ENCODE peak calls at places on chromosomes 12 and 14, in seven cellular contexts. Q, P, J, W, N, F and L are unnamed samples.
A peak's percentile ranks its signal among the peaks of the same experiment; 100 is the strongest.

GRCh38 chr14:41817626-41818025 is 210.9 kb downstream of the LRFN5 start:
- DNase-seq in W (no peak), J (no peak), F (no peak), N (peak; percentile 1), Q (no peak), P (no peak), L (no peak)

GRCh38 chr12:18470251-18470650 is 208.9 kb downstream of the PIK3C2G start:
- DNase-seq in J (peak; percentile 69), Q (no peak), W (no peak), N (no peak), P (no peak), F (no peak), L (no peak)

GRCh38 chr12:76588881-76589565 is 29.5 kb upstream of the OSBPL8 start:
- DNase-seq in F (no peak), Q (no peak), P (no peak), N (peak; percentile 17), W (no peak), J (no peak), L (no peak)

GRCh38 chr14:45133683-45134050 is 614 bp downstream of the FKBP3 start:
- DNase-seq in P (no peak), Q (no peak), N (no peak), F (no peak), J (peak; percentile 14), W (peak; percentile 4), L (no peak)

GRCh38 chr12:101592931-101593330 is 1.8 kb upstream of the MYBPC1 start:
- DNase-seq in P (no peak), Q (no peak), F (no peak), W (no peak), N (no peak), J (no peak), L (no peak)

GRCh38 chr12:101823891-101824290 is 6.9 kb downstream of the GNPTAB start:
- DNase-seq in P (no peak), J (peak; percentile 32), W (peak; percentile 87), Q (peak; percentile 49), F (peak; percentile 60), N (peak; percentile 7), L (peak; percentile 87)

GRCh38 chr12:42960087-42960527 is 370.6 kb upstream of the PRICKLE1 start:
- DNase-seq in F (no peak), W (no peak), P (no peak), J (no peak), Q (no peak), N (no peak), L (no peak)

GRCh38 chr12:38775457-38775856 is 129.9 kb downstream of the CPNE8 start:
- DNase-seq in J (no peak), F (no peak), N (no peak), Q (no peak), P (no peak), W (no peak), L (no peak)

GRCh38 chr14:50740858-50741257 is 72.8 kb upstream of the SAV1 start:
- DNase-seq in F (no peak), P (no peak), N (no peak), Q (no peak), W (no peak), J (no peak), L (no peak)

GRCh38 chr12:67728296-67728666 is 79.7 kb downstream of the DYRK2 start:
- DNase-seq in Q (no peak), F (no peak), W (no peak), P (no peak), N (no peak), J (no peak), L (no peak)

GRCh38 chr12:581321-581720 is 81.9 kb downstream of the NINJ2 start:
- DNase-seq in F (no peak), J (no peak), P (no peak), N (no peak), W (no peak), Q (no peak), L (no peak)

GRCh38 chr12:121711925-121712461 is 559 bp upstream of the TMEM120B start:
- DNase-seq in N (no peak), F (peak; percentile 77), J (peak; percentile 98), P (no peak), W (peak; percentile 38), Q (peak; percentile 56), L (peak; percentile 48)

GRCh38 chr14:95237121-95237876 is 80.0 kb upstream of the DICER1 start:
- DNase-seq in Q (peak; percentile 67), F (peak; percentile 82), P (no peak), W (no peak), J (no peak), N (no peak), L (no peak)

GRCh38 chr14:87131879-87132278 is 861.1 kb downstream of the GALC start:
- DNase-seq in W (no peak), Q (no peak), F (no peak), P (no peak), N (no peak), J (peak; percentile 45), L (no peak)

GRCh38 chr14:49586673-49587460 is 687 bp upstream of the RPS29 start:
- DNase-seq in F (no peak), J (peak; percentile 76), N (peak; percentile 91), W (peak; percentile 86), Q (peak; percentile 40), P (peak; percentile 40), L (peak; percentile 80)

GRCh38 chr14:91935621-91936020 is 11.9 kb downstream of the FBLN5 start:
- DNase-seq in P (no peak), N (no peak), F (no peak), W (no peak), J (no peak), Q (no peak), L (no peak)

GRCh38 chr14:60775296-60775695 is 40.7 kb downstream of the MNAT1 start:
- DNase-seq in Q (no peak), N (peak; percentile 19), W (no peak), P (no peak), J (no peak), F (no peak), L (no peak)

GRCh38 chr12:76704693-76705092 is 59.2 kb upstream of the ZDHHC17 start:
- DNase-seq in P (no peak), W (no peak), Q (no peak), J (no peak), F (no peak), N (no peak), L (no peak)

GRCh38 chr12:90024261-90024660 is 315.6 kb upstream of the ATP2B1 start:
- DNase-seq in F (no peak), Q (no peak), P (no peak), N (no peak), W (no peak), J (no peak), L (no peak)

GRCh38 chr12:34396861-34397590 is 374.7 kb downstream of the ALG10 start:
- DNase-seq in N (no peak), Q (no peak), J (no peak), P (peak; percentile 5), F (peak; percentile 22), W (no peak), L (no peak)

DNA sequence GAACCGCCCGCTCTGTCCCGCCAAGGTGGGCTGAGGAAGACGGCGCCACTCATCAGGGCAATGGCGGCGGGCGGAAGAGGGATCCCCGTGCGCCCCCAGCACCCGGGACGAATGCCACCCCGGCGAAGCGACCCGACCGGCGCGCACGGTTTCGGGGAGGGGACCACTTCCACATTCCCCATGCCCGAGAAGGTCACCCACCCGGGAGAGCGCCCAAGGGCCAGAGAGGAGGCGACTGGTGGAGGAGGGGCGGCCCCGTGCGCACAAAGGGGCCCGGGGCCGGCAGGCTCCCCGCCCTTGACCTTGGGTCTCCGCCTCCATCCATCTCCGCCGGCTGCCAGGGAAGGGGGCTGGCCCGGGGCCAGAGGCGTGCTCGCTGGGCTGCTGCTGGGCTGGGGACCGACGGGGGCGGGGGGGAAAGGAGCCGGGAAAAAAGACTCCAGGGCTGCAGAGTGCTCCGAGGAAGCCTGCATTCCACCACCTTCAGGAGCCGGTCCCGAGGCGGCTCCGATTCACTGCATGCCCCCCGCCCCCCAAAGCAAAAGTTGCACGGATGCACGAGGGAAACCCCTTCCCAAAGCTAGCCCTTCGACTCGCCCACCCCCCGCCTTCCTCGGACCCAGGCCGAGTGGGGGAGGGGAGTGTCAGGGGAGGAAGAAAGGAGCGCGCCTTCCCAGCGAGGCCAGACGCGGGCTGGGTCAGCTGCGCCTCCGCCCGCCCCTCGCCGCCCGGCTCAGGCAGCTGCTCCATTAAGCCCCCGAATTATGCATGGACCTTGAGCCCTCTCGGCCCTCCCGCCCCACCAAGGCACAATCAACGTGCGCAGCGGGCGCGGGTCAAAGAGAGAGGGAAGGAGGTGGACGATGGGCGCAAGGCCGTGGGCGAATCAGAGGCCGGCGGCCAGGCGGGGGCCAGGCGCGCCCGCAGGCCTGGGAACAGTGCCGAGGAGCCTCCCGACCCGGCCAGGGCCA is 26.2 kb downstream of the BCL11B start:
- DNase-seq in W (no peak), J (peak; percentile 87), Q (no peak), F (no peak), N (no peak), P (no peak), L (no peak)
- H3K27me3 ChIP-seq in W (no peaks in the 10 kb centered on the region), J (no peaks in the 10 kb centered on the region), Q (peaks cover 9% of the 10 kb centered on the region), F (peaks cover 13% of the 10 kb centered on the region), N (peaks cover 28% of the 10 kb centered on the region), P (no peaks in the 10 kb centered on the region), L (no peaks in the 10 kb centered on the region)

GRCh38 chr12:27319394-27319793 is 13.2 kb upstream of the BMAL2 start:
- DNase-seq in W (no peak), N (no peak), F (no peak), J (no peak), P (no peak), Q (no peak), L (no peak)

GRCh38 chr12:27319848-27320247 is 12.8 kb upstream of the BMAL2 start:
- DNase-seq in F (no peak), J (no peak), W (no peak), Q (no peak), P (no peak), N (no peak), L (no peak)

DNA sequence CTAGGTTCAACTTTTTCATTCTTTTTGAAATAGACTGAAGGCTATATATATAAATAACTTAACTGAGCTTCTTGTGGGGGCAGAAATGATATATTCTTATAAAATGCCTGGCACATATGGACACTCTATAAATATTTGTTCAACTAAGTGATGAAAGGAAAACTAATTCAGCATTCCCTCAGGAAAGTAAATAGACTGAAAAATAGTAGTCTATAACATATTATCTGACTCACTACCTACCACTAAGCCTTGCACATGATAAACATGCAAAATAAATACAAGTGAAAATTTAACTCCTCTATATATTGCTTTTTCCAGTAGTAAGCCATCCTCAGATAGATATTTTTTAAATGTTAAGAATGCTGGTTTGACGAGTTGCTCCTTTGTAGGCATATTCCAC is 15.7 kb upstream of the BMAL2 start:
- DNase-seq in P (no peak), J (no peak), Q (no peak), W (no peak), N (no peak), F (no peak), L (no peak)
- H3K27ac ChIP-seq in P (no peak overlapping the region), J (no peak overlapping the region), Q (no peak overlapping the region), W (no peak overlapping the region), N (no peak overlapping the region), F (no peak overlapping the region), L (no peak overlapping the region)

DNA sequence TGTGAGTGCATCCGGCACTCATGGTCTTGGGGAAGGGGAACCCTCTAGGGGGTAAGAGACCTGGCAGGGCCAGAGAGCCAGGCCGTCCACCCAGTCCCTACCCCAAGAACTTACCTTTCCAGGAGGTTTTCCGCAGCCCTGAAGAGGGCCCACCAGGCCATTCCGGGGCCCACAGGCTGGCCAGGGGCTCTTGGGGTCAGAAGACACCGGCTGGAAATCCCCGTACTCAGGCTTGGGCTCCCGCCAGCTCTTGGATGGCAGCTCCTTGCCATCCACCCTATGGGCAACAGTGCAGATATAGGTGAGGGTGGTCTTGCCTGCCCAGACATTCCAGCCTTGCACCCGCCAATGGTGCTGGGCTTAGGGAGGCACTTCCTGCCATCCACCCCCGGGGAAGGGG is 34.6 kb downstream of the NCKAP5L start:
- DNase-seq in F (no peak), J (no peak), W (no peak), N (no peak), P (no peak), Q (no peak), L (no peak)
- H3K27me3 ChIP-seq in F (no peaks in the 10 kb centered on the region), J (no peaks in the 10 kb centered on the region), W (no peaks in the 10 kb centered on the region), N (no peaks in the 10 kb centered on the region), P (no peaks in the 10 kb centered on the region), Q (no peaks in the 10 kb centered on the region), L (no peaks in the 10 kb centered on the region)

GRCh38 chr12:93181396-93181965 is 196.2 kb upstream of the NUDT4 start:
- DNase-seq in Q (no peak), N (no peak), J (no peak), F (no peak), W (no peak), P (no peak), L (no peak)
- H3K27ac ChIP-seq in Q (no peak overlapping the region), N (no peak overlapping the region), J (no peak overlapping the region), F (peak overlapping the region; percentile 34), W (no peak overlapping the region), P (no peak overlapping the region), L (no peak overlapping the region)